ENCODE peak calls at places on chromosome 20, in seven cellular contexts. Z, O, E, R, A, T and F are unnamed samples. For H3K9me3 and H3K4me1, the result is how much of the 10 kb centered on the place peaks cover.

GRCh38 chr20:58228103-58228483 is 360 bp downstream of the ANKRD60 start:
- DNase-seq in R (peak), T (no peak), E (no peak), O (no peak), Z (no peak), A (no peak), F (no peak)

GRCh38 chr20:57707849-57708693 is 1.7 kb downstream of the PMEPA1 start:
- DNase-seq in O (no peak), A (no peak), Z (no peak), R (peak), E (no peak), T (no peak), F (no peak)

GRCh38 chr20:50799176-50799889 is 4.5 kb downstream of the BCAS4 start:
- DNase-seq in A (no peak), T (no peak), R (no peak), E (no peak), Z (no peak), O (no peak), F (no peak)

GRCh38 chr20:14470231-14470894 is 133.0 kb upstream of the FLRT3 start:
- DNase-seq in E (no peak), Z (no peak), O (no peak), R (no peak), A (no peak), T (no peak), F (no peak)

GRCh38 chr20:13430346-13431002 is 208.3 kb downstream of the TASP1 start:
- DNase-seq in Z (no peak), T (no peak), A (no peak), O (peak), R (no peak), E (no peak), F (no peak)

GRCh38 chr20:57748601-57749130 is 38.9 kb upstream of the PMEPA1 start:
- DNase-seq in Z (peak), O (peak), A (peak), R (peak), E (peak), T (no peak), F (no peak)

GRCh38 chr20:17295151-17295726 is 68.4 kb downstream of the PCSK2 start:
- DNase-seq in A (no peak), E (no peak), T (no peak), O (no peak), R (no peak), Z (no peak), F (no peak)

GRCh38 chr20:38164069-38164468 is 1.0 kb downstream of the TGM2 start:
- DNase-seq in Z (peak), A (no peak), E (no peak), T (no peak), O (no peak), R (no peak), F (no peak)

GRCh38 chr20:33172781-33173180 is 4.8 kb downstream of the BPIFA2 start:
- DNase-seq in O (no peak), T (no peak), E (no peak), Z (no peak), R (no peak), A (no peak), F (no peak)

GRCh38 chr20:25399038-25399430 is 8.4 kb upstream of the ABHD12 start:
- DNase-seq in T (peak), E (peak), O (peak), A (no peak), R (peak), Z (no peak), F (peak)

GRCh38 chr20:15378151-15378550 is 1040.7 kb upstream of the FLRT3 start:
- DNase-seq in Z (no peak), R (no peak), E (no peak), A (no peak), O (no peak), T (no peak), F (no peak)

GRCh38 chr20:61280217-61280980 is 28.3 kb downstream of the CDH4 start:
- DNase-seq in E (no peak), T (no peak), Z (no peak), A (no peak), O (no peak), R (no peak), F (no peak)
- H3K9me3 ChIP-seq in E (under half), T (under half), Z (under half), A (under half), O (under half), R (under half), F (under half)

GRCh38 chr20:59515013-59515905 is 89.1 kb upstream of the PHACTR3 start:
- DNase-seq in O (peak), Z (peak), A (peak), E (peak), T (peak), R (peak), F (peak)
- H3K4me3 ChIP-seq in O (no peak), Z (no peak), A (no peak), E (no peak), T (no peak), R (no peak), F (no peak)

GRCh38 chr20:2867081-2867860 is 6.0 kb upstream of the PTPRA start:
- DNase-seq in A (no peak), R (peak), O (no peak), T (no peak), E (no peak), Z (no peak), F (no peak)
- H3K4me1 ChIP-seq in A (under half), R (under half), O (under half), T (under half), E (under half), Z (under half), F (under half)

GRCh38 chr20:59772931-59773913 is 160.2 kb downstream of the SYCP2 start:
- DNase-seq in A (no peak), O (no peak), Z (no peak), T (no peak), E (no peak), R (no peak), F (no peak)
- H3K9me3 ChIP-seq in A (under half), O (under half), Z (under half), T (under half), E (under half), R (under half), F (under half)

GRCh38 chr20:63285636-63286615 is 7.1 kb upstream of the COL20A1 start:
- DNase-seq in Z (peak), O (no peak), R (no peak), E (no peak), A (peak), T (no peak), F (no peak)
- H3K4me3 ChIP-seq in Z (no peak), O (no peak), R (no peak), E (no peak), A (no peak), T (no peak), F (no peak)

GRCh38 chr20:34310481-34311117 is 7.4 kb upstream of the AHCY start:
- DNase-seq in T (no peak), R (no peak), Z (no peak), A (no peak), E (no peak), O (no peak), F (no peak)

GRCh38 chr20:34309691-34310090 is 6.5 kb upstream of the AHCY start:
- DNase-seq in T (no peak), O (no peak), Z (no peak), A (no peak), R (no peak), E (no peak), F (no peak)

GRCh38 chr20:34312544-34313217 is 9.5 kb upstream of the AHCY start:
- DNase-seq in O (peak), A (peak), E (peak), R (peak), Z (peak), T (peak), F (peak)

GRCh38 chr20:34311118-34312023 is 8.2 kb upstream of the AHCY start:
- DNase-seq in T (no peak), Z (peak), A (no peak), R (peak), O (no peak), E (peak), F (peak)

DNA sequence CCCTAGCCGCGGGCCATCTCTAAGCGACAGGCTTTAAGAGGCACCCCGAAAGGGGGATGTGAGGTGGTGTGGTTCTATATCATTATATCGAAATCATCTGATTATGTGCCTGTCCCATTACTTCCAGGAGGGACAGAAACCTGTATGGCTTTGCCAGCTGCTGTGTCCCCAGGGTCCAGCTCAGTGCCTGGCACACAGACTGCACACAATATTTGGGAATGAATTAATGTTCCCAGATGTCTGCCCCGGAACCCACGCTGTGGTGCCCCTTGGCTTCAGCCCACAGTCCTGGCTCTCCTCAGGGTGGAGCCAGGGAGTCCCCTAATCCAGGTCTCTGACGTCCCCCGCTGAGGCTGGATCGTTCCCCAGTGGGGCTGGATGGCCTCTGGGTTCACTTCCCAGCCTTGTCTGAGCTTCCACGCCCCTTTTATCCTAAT is 8.9 kb upstream of the AHCY start:
- DNase-seq in R (peak), O (no peak), A (no peak), Z (no peak), T (no peak), E (no peak), F (no peak)
- H3K4me1 ChIP-seq in R (under half), O (under half), A (under half), Z (under half), T (under half), E (under half), F (under half)